ENCODE peak calls at places on chromosomes 12 and 14, in six cellular contexts. Z, R, K, M, Y and J are unnamed samples.

GRCh38 chr12:30110970-30111586 is 327.3 kb upstream of the TMTC1 start:
- DNase-seq in Y (peak), R (peak), Z (no peak), K (peak), M (no peak), J (no peak)

GRCh38 chr12:77102691-77103090 is 37.3 kb upstream of the E2F7 start:
- DNase-seq in R (no peak), M (no peak), Y (peak), K (peak), Z (no peak), J (no peak)

GRCh38 chr12:92551210-92551609 is 151.6 kb upstream of the PLEKHG7 start:
- DNase-seq in Y (no peak), K (no peak), R (no peak), M (no peak), Z (no peak), J (no peak)

GRCh38 chr14:69528143-69528542 is 43.6 kb downstream of the PLEKHD1 start:
- DNase-seq in Z (no peak), K (no peak), Y (no peak), R (no peak), M (no peak), J (no peak)

GRCh38 chr14:58560208-58560607 is 77.6 kb upstream of the DACT1 start:
- DNase-seq in R (no peak), K (peak), Z (no peak), Y (no peak), M (no peak), J (no peak)

GRCh38 chr14:22026527-22026926 is 352.9 kb upstream of the OR4E1 start:
- DNase-seq in Y (no peak), M (no peak), R (no peak), Z (no peak), K (no peak), J (no peak)

GRCh38 chr12:91326043-91327027 is 143.7 kb upstream of the DCN start:
- DNase-seq in Z (peak), M (peak), K (peak), R (no peak), Y (peak), J (no peak)

GRCh38 chr12:56205445-56205844 is 16.2 kb upstream of the SMARCC2 start:
- DNase-seq in Y (no peak), R (no peak), Z (no peak), M (no peak), K (no peak), J (no peak)

GRCh38 chr14:105528859-105529505 is 2.6 kb downstream of the TMEM121 start:
- DNase-seq in K (no peak), Y (no peak), M (no peak), Z (no peak), R (no peak), J (no peak)

GRCh38 chr14:60758875-60759274 is 24.3 kb downstream of the MNAT1 start:
- DNase-seq in M (no peak), K (no peak), R (no peak), Z (no peak), Y (no peak), J (no peak)

GRCh38 chr14:24693941-24694507 is 60.0 kb upstream of the GZMB start:
- DNase-seq in Z (no peak), K (no peak), Y (no peak), R (no peak), M (no peak), J (no peak)

GRCh38 chr12:12723147-12723680 is 6.0 kb downstream of the CDKN1B start:
- DNase-seq in Y (no peak), Z (no peak), R (no peak), K (peak), M (no peak), J (no peak)

GRCh38 chr14:60274448-60274847 is 25.4 kb downstream of the PPM1A start:
- DNase-seq in Y (no peak), K (no peak), R (no peak), M (no peak), Z (no peak), J (no peak)

GRCh38 chr12:93042283-93042682 is 113.2 kb upstream of the EEA1 start:
- DNase-seq in M (no peak), Y (no peak), Z (no peak), K (no peak), R (no peak), J (no peak)

GRCh38 chr12:106081606-106082005 is 57.1 kb downstream of the NUAK1 start:
- DNase-seq in M (no peak), Y (no peak), K (peak), Z (no peak), R (no peak), J (no peak)

GRCh38 chr12:119544780-119545625 is 48.6 kb upstream of the TMEM233 start:
- DNase-seq in R (peak), K (peak), Z (peak), M (peak), Y (peak), J (no peak)

GRCh38 chr14:34470319-34470718 is 8.3 kb upstream of the SPTSSA start:
- DNase-seq in M (no peak), R (no peak), Y (no peak), Z (no peak), K (no peak), J (no peak)

GRCh38 chr12:107564946-107565345 is 120.7 kb upstream of the PWP1 start:
- DNase-seq in R (no peak), Y (no peak), M (no peak), Z (no peak), K (peak), J (no peak)

DNA sequence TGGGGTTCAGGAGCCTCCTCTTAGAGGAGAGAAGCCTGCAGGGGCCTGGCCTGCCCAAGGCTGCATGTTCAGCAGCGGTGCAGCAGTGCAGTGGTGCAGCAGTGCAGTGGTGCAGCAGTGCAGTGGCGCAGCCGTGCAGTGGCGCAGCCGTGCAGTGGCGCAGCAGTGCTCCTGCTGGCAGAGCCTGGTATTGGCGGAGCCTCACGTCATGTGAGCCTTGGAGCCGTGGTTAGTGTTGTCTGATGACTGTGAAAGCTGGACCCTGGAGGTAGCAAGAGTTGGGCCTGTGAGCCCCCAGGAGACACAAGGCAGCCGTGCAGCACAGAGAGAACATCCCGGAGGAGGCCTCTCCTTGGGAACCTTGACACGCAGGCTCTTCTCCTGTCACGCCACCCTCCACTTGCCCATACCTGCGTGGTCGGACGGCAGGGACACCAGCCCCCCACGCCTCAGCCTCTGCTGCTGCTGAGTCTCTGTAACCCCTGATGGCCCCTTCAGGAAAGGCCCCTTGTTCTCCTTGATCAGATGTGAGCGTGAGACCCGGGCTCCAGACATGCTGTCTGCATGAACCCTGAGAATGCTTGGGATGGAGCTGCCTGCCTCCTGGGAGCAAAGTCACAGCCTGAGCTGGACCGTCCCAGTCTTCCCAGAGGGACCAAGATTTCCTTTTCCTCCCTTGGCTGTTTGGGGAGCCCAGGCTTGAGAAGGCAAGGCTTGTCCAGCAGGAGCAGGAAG is 193.7 kb downstream of the KIF26A start:
- DNase-seq in K (no peak), Y (no peak), R (no peak), M (no peak), Z (no peak), J (no peak)
- TF ChIP-seq CTCF in K (no peak), Y (no peak), R (peak), M (no peak), Z (no peak), J (no peak)

GRCh38 chr14:93969082-93969828 is 7.1 kb downstream of the ASB2 start:
- DNase-seq in Z (no peak), Y (no peak), M (no peak), K (no peak), R (no peak), J (no peak)

GRCh38 chr14:93972618-93973205 is 3.7 kb downstream of the ASB2 start:
- DNase-seq in K (no peak), R (no peak), M (no peak), Y (no peak), Z (no peak), J (no peak)

GRCh38 chr14:93971635-93972027 is 4.7 kb downstream of the ASB2 start:
- DNase-seq in Z (no peak), M (no peak), Y (no peak), K (no peak), R (no peak), J (no peak)

GRCh38 chr14:93970589-93970966 is 5.8 kb downstream of the ASB2 start:
- DNase-seq in K (no peak), R (no peak), Z (peak), M (no peak), Y (peak), J (peak)

GRCh38 chr14:93970967-93971634 is 5.3 kb downstream of the ASB2 start:
- DNase-seq in Y (no peak), M (no peak), Z (peak), K (no peak), R (no peak), J (peak)
- TF ChIP-seq CTCF in Y (no peak), M (no peak), Z (no peak), K (no peak), R (no peak), J (no peak)

DNA sequence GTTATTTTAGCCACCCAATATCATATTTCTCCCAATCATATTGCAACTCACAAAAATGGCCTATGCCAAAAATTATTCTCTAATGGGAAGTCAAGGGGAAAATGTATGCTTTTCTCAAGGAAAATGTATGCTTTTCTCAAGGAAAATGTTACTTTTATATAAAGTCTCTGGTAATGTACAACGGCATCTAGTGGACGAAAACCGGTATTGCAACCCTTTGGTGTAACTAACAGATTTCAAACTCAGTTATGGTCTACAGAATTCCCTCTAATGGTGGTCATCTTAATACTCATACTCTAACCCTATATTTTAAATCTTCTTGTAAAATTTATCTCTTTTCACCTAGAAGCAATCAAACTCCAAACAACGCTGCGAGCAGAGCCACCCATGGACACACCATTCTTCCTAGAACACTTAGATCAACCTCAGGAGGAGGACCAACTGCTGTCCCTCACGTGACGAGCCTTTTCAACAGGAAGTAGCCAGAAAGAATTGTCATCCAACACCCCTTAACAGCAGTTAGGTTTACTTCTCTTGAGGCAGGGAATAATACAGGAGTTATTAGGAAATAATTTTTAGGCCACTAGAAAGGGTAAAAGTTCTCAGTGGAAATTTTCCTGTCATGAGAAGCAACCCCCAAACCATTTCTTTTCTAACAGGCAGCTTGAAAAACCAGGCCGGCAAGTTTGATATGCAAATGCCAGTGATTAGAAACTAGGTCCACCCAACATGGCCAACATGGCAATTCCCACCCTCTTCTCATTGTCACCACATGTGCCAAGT is 20.1 kb downstream of the APOBEC1 start:
- DNase-seq in Y (peak), K (peak), Z (peak), R (no peak), M (no peak), J (no peak)
- TF ChIP-seq CTCF in Y (peak), K (peak), Z (peak), R (peak), M (peak), J (peak)

DNA sequence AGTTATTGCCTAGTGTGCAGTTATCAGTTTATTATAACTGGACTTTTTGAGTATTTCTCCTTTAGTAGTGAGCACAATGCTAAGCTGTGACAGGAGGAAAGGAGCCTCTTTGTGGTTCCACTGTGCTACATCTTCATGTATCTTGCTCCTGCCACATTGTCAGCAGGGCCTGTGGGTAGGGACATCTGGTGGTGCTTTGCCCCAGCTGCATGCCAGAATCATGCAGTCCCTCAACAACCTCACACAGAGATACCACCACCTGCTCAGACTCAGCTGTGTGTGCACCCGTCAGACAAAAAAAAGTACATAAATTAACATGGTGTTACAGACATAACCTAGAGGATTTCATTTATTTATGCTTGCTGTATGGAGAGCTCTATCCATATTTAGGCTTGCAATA is 51.1 kb downstream of the MIS18BP1 start:
- DNase-seq in Y (no peak), K (peak), M (no peak), R (no peak), Z (no peak), J (no peak)
- TF ChIP-seq CTCF in Y (no peak), K (peak), M (no peak), R (no peak), Z (no peak), J (no peak)

GRCh38 chr14:103997391-103997790 is 55.1 kb upstream of the RD3L start:
- DNase-seq in M (no peak), K (no peak), Y (no peak), R (no peak), Z (no peak), J (no peak)
- TF ChIP-seq CTCF in M (no peak), K (no peak), Y (no peak), R (no peak), Z (no peak), J (no peak)

DNA sequence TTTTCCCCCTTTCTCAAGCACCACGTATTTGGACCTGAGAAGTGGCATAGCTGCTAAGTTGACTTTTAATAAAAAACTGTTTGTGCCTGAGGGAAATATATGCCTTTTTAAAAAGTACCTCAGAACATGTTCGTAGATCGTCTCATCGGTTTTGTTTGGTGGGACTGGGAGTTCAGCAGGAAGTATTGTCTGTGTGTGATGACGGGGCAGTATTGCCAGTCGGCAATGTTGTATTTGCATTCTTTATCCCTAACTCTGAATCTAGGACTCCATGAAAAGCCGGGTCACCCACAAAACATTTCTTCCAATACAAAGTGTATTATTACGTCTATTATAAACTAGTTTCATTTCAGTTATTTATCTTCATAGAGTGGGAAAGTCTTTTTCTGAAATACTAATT is 19.7 kb upstream of the FGD4 start:
- DNase-seq in R (no peak), K (no peak), Y (no peak), Z (no peak), M (no peak), J (no peak)
- TF ChIP-seq CTCF in R (no peak), K (no peak), Y (no peak), Z (no peak), M (no peak), J (no peak)

GRCh38 chr14:39576258-39576657 is 144.0 kb upstream of the FBXO33 start:
- DNase-seq in Y (no peak), R (no peak), M (no peak), K (no peak), Z (no peak), J (no peak)

GRCh38 chr14:39582028-39582654 is 149.9 kb upstream of the FBXO33 start:
- DNase-seq in K (no peak), M (no peak), Y (no peak), R (no peak), Z (no peak), J (no peak)

GRCh38 chr14:39576726-39577125 is 144.5 kb upstream of the FBXO33 start:
- DNase-seq in K (peak), Z (no peak), R (no peak), M (no peak), Y (no peak), J (no peak)

GRCh38 chr14:39581474-39581873 is 149.2 kb upstream of the FBXO33 start:
- DNase-seq in R (no peak), M (no peak), Z (no peak), Y (no peak), K (no peak), J (no peak)
- TF ChIP-seq CTCF in R (peak), M (no peak), Z (peak), Y (peak), K (no peak), J (no peak)